ENCODE peak calls at places on chromosomes 7 and 10, in six cellular contexts. One of them, this sample, is unnamed.

GRCh38 chr10:113073549-113074189 is 123.6 kb downstream of the TCF7L2 start:
- DNase-seq in AG09309: peak; percentile 87
- DNase-seq in lower leg skin: peak; percentile 79
- DNase-seq in mucosa of descending colon: peak; percentile 86
- DNase-seq in mammary epithelial cell: no peak
- DNase-seq in astrocyte of the spinal cord: peak; percentile 98
- DNase-seq in this sample: peak; percentile 94

GRCh38 chr7:11749629-11750028 is 82.4 kb downstream of the THSD7A start:
- DNase-seq in lower leg skin: no peak
- DNase-seq in mucosa of descending colon: no peak
- DNase-seq in mammary epithelial cell: no peak
- DNase-seq in AG09309: no peak
- DNase-seq in astrocyte of the spinal cord: no peak
- DNase-seq in this sample: no peak

GRCh38 chr7:139714163-139714901 is 63.5 kb downstream of the HIPK2 start:
- DNase-seq in AG09309: no peak
- DNase-seq in mucosa of descending colon: no peak
- DNase-seq in mammary epithelial cell: no peak
- DNase-seq in astrocyte of the spinal cord: no peak
- DNase-seq in lower leg skin: no peak
- DNase-seq in this sample: peak; percentile 72

GRCh38 chr7:98365863-98366561 is 34.9 kb downstream of the BAIAP2L1 start:
- DNase-seq in lower leg skin: no peak
- DNase-seq in astrocyte of the spinal cord: no peak
- DNase-seq in mammary epithelial cell: no peak
- DNase-seq in AG09309: no peak
- DNase-seq in mucosa of descending colon: peak; percentile 59
- DNase-seq in this sample: no peak

GRCh38 chr7:105876964-105877601 is 684 bp upstream of the ATXN7L1 start:
- DNase-seq in AG09309: no peak
- DNase-seq in lower leg skin: peak; percentile 17
- DNase-seq in mucosa of descending colon: peak; percentile 82
- DNase-seq in mammary epithelial cell: peak; percentile 29
- DNase-seq in astrocyte of the spinal cord: peak; percentile 20
- DNase-seq in this sample: peak; percentile 79

GRCh38 chr7:75056476-75056875 is 17.1 kb downstream of the RCC1L start:
- DNase-seq in mucosa of descending colon: no peak
- DNase-seq in astrocyte of the spinal cord: peak; percentile 67
- DNase-seq in mammary epithelial cell: peak; percentile 26
- DNase-seq in AG09309: peak; percentile 52
- DNase-seq in lower leg skin: no peak
- DNase-seq in this sample: no peak

GRCh38 chr10:77070892-77071595 is 566.6 kb downstream of the KCNMA1 start:
- DNase-seq in AG09309: no peak
- DNase-seq in lower leg skin: peak; percentile 51
- DNase-seq in mucosa of descending colon: no peak
- DNase-seq in mammary epithelial cell: no peak
- DNase-seq in astrocyte of the spinal cord: no peak
- DNase-seq in this sample: no peak

GRCh38 chr7:83677180-83677866 is 28.4 kb upstream of the SEMA3E start:
- DNase-seq in mammary epithelial cell: peak; percentile 95
- DNase-seq in AG09309: peak; percentile 25
- DNase-seq in astrocyte of the spinal cord: peak; percentile 97
- DNase-seq in mucosa of descending colon: no peak
- DNase-seq in lower leg skin: peak; percentile 27
- DNase-seq in this sample: no peak

GRCh38 chr10:131943021-131943814 is 38.5 kb downstream of the BNIP3 start:
- DNase-seq in lower leg skin: no peak
- DNase-seq in astrocyte of the spinal cord: no peak
- DNase-seq in mucosa of descending colon: no peak
- DNase-seq in AG09309: no peak
- DNase-seq in mammary epithelial cell: no peak
- DNase-seq in this sample: no peak

GRCh38 chr10:75887981-75888380 is 456.6 kb downstream of the LRMDA start:
- DNase-seq in mucosa of descending colon: no peak
- DNase-seq in mammary epithelial cell: no peak
- DNase-seq in AG09309: no peak
- DNase-seq in astrocyte of the spinal cord: no peak
- DNase-seq in lower leg skin: no peak
- DNase-seq in this sample: no peak

GRCh38 chr10:74973993-74974392 is 137.5 kb upstream of the SAMD8 start:
- DNase-seq in astrocyte of the spinal cord: no peak
- DNase-seq in mammary epithelial cell: no peak
- DNase-seq in AG09309: no peak
- DNase-seq in lower leg skin: no peak
- DNase-seq in mucosa of descending colon: no peak
- DNase-seq in this sample: no peak

GRCh38 chr10:74293686-74294365 is 142.8 kb downstream of the ADK start:
- DNase-seq in mammary epithelial cell: peak; percentile 70
- DNase-seq in lower leg skin: peak; percentile 33
- DNase-seq in AG09309: peak; percentile 44
- DNase-seq in mucosa of descending colon: no peak
- DNase-seq in astrocyte of the spinal cord: peak; percentile 74
- DNase-seq in this sample: no peak

GRCh38 chr7:7221602-7222038 is 39.3 kb downstream of the C1GALT1 start:
- DNase-seq in lower leg skin: no peak
- DNase-seq in astrocyte of the spinal cord: peak; percentile 52
- DNase-seq in mammary epithelial cell: peak; percentile 92
- DNase-seq in AG09309: peak; percentile 49
- DNase-seq in mucosa of descending colon: no peak
- DNase-seq in this sample: no peak

GRCh38 chr10:63866075-63866746 is 345.0 kb downstream of the REEP3 start:
- DNase-seq in AG09309: no peak
- DNase-seq in mammary epithelial cell: peak; percentile 25
- DNase-seq in astrocyte of the spinal cord: peak; percentile 52
- DNase-seq in mucosa of descending colon: peak; percentile 33
- DNase-seq in lower leg skin: peak; percentile 23
- DNase-seq in this sample: no peak

GRCh38 chr10:49382826-49383225 is 13.1 kb downstream of the DRGX start:
- DNase-seq in mucosa of descending colon: no peak
- DNase-seq in mammary epithelial cell: no peak
- DNase-seq in AG09309: no peak
- DNase-seq in lower leg skin: no peak
- DNase-seq in astrocyte of the spinal cord: no peak
- DNase-seq in this sample: peak; percentile 61

GRCh38 chr7:57370066-57370738 is 79.8 kb upstream of the ZNF716 start:
- DNase-seq in mammary epithelial cell: no peak
- DNase-seq in AG09309: no peak
- DNase-seq in mucosa of descending colon: no peak
- DNase-seq in lower leg skin: no peak
- DNase-seq in astrocyte of the spinal cord: no peak
- DNase-seq in this sample: no peak

GRCh38 chr10:91672021-91672608 is 39.2 kb upstream of the PPP1R3C start:
- DNase-seq in astrocyte of the spinal cord: peak; percentile 25
- DNase-seq in lower leg skin: no peak
- DNase-seq in AG09309: no peak
- DNase-seq in mucosa of descending colon: no peak
- DNase-seq in mammary epithelial cell: peak; percentile 54
- DNase-seq in this sample: no peak

GRCh38 chr7:47827321-47827720 is 120.9 kb downstream of the PKD1L1 start:
- DNase-seq in astrocyte of the spinal cord: no peak
- DNase-seq in mucosa of descending colon: no peak
- DNase-seq in AG09309: no peak
- DNase-seq in lower leg skin: no peak
- DNase-seq in mammary epithelial cell: peak; percentile 23
- DNase-seq in this sample: no peak

GRCh38 chr10:102312683-102313082 is 67.4 kb downstream of the GBF1 start:
- DNase-seq in astrocyte of the spinal cord: peak; percentile 45
- DNase-seq in mucosa of descending colon: no peak
- DNase-seq in lower leg skin: no peak
- DNase-seq in AG09309: no peak
- DNase-seq in mammary epithelial cell: peak; percentile 80
- DNase-seq in this sample: no peak

GRCh38 chr7:151769189-151769821 is 107.6 kb downstream of the PRKAG2 start:
- DNase-seq in astrocyte of the spinal cord: no peak
- DNase-seq in lower leg skin: no peak
- DNase-seq in mammary epithelial cell: no peak
- DNase-seq in mucosa of descending colon: no peak
- DNase-seq in AG09309: no peak
- DNase-seq in this sample: no peak

GRCh38 chr7:158353606-158354570 is 233.7 kb downstream of the PTPRN2 start:
- DNase-seq in mucosa of descending colon: no peak
- DNase-seq in mammary epithelial cell: no peak
- DNase-seq in lower leg skin: no peak
- DNase-seq in AG09309: no peak
- DNase-seq in astrocyte of the spinal cord: no peak
- DNase-seq in this sample: peak; percentile 38

GRCh38 chr10:89134963-89135362 is 72.2 kb downstream of the CH25H start:
- DNase-seq in mammary epithelial cell: no peak
- DNase-seq in AG09309: no peak
- DNase-seq in mucosa of descending colon: no peak
- DNase-seq in lower leg skin: no peak
- DNase-seq in astrocyte of the spinal cord: no peak
- DNase-seq in this sample: no peak

GRCh38 chr7:47757946-47758371 is 176.0 kb upstream of the TNS3 start:
- DNase-seq in lower leg skin: peak; percentile 88
- DNase-seq in mucosa of descending colon: no peak
- DNase-seq in astrocyte of the spinal cord: peak; percentile 88
- DNase-seq in AG09309: peak; percentile 73
- DNase-seq in mammary epithelial cell: peak; percentile 67
- DNase-seq in this sample: peak; percentile 95

GRCh38 chr7:66518151-66518691 is 110.5 kb upstream of the KCTD7 start:
- DNase-seq in mucosa of descending colon: no peak
- DNase-seq in lower leg skin: no peak
- DNase-seq in astrocyte of the spinal cord: no peak
- DNase-seq in AG09309: no peak
- DNase-seq in mammary epithelial cell: no peak
- DNase-seq in this sample: no peak

GRCh38 chr7:149817836-149818535 is 20.2 kb upstream of the ZNF862 start:
- DNase-seq in astrocyte of the spinal cord: no peak
- DNase-seq in mucosa of descending colon: no peak
- DNase-seq in mammary epithelial cell: no peak
- DNase-seq in AG09309: no peak
- DNase-seq in lower leg skin: no peak
- DNase-seq in this sample: no peak

GRCh38 chr10:79127151-79127961 is 58.6 kb downstream of the ZMIZ1 start:
- DNase-seq in AG09309: peak; percentile 54
- DNase-seq in astrocyte of the spinal cord: peak; percentile 84
- DNase-seq in lower leg skin: peak; percentile 62
- DNase-seq in mucosa of descending colon: peak; percentile 61
- DNase-seq in mammary epithelial cell: peak; percentile 35
- DNase-seq in this sample: no peak

GRCh38 chr10:27744478-27745379 is 890 bp downstream of the MKX start:
- DNase-seq in astrocyte of the spinal cord: peak; percentile 33
- DNase-seq in mammary epithelial cell: peak; percentile 13
- DNase-seq in AG09309: no peak
- DNase-seq in mucosa of descending colon: peak; percentile 41
- DNase-seq in lower leg skin: no peak
- DNase-seq in this sample: peak; percentile 81
- H3K4me3 ChIP-seq in astrocyte of the spinal cord: no peak overlapping the region
- H3K4me3 ChIP-seq in mammary epithelial cell: peak overlapping the region; percentile 2
- H3K4me3 ChIP-seq in AG09309: peak overlapping the region; percentile 66
- H3K4me3 ChIP-seq in mucosa of descending colon: no peak overlapping the region
- H3K4me3 ChIP-seq in lower leg skin: peak overlapping the region; percentile 5
- H3K4me3 ChIP-seq in this sample: peak overlapping the region; percentile 89

GRCh38 chr10:93071674-93072224 is 1.9 kb upstream of the CYP26A1 start:
- DNase-seq in mammary epithelial cell: no peak
- DNase-seq in mucosa of descending colon: peak; percentile 39
- DNase-seq in lower leg skin: no peak
- DNase-seq in astrocyte of the spinal cord: no peak
- DNase-seq in AG09309: no peak
- DNase-seq in this sample: no peak
- H3K4me3 ChIP-seq in mammary epithelial cell: peak overlapping the region; percentile 9
- H3K4me3 ChIP-seq in mucosa of descending colon: no peak overlapping the region
- H3K4me3 ChIP-seq in lower leg skin: no peak overlapping the region
- H3K4me3 ChIP-seq in astrocyte of the spinal cord: peak overlapping the region; percentile 7
- H3K4me3 ChIP-seq in AG09309: no peak overlapping the region
- H3K4me3 ChIP-seq in this sample: peak overlapping the region; percentile 73

DNA sequence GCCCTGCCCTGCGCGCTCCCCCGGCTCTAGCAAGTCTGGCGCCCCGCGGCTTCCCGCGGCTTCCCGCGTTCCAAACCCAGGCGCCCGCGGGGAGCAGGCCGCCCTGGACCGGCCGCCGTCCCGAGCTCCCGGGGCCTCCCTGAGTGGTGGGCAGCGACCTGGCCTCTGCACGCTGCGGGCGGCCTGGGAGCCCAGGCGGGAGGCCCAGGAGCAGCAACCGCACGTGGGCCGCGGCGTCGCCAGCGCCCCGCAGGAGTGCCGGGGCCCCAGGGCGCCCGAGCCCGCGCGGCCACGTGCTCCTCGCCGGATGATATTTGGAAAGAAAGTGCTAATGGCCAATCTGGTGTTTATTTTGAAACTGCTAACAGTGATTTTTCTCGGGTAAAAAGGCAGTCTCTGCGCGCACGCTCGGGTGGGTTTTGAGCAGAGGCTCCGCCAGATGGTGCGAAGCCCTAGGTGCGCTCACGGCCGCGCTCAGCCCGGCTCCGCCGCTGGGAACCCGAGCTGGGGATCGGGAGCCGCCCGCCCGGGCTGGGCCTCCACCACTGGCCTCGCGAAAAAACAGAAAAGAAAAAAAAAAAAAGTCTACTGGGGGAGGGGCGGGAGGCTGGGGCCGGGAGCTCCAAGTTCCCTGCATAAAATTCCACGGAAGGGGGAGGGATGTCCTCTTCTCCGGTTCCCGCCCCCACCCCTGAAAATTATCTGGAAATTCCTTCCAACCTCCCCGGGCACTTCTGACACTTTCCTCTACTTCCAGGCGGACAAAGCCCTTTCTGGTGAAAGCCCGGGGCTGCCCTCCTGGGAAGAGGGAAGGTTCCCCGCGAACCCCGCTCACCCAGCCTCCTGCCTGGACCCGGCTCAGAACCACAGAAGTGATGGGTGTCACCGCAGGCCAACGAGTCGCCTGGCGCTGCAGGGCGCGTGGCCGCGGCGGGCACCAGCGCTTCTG is 4.3 kb downstream of the EBF3 start:
- DNase-seq in mammary epithelial cell: no peak
- DNase-seq in astrocyte of the spinal cord: no peak
- DNase-seq in lower leg skin: no peak
- DNase-seq in AG09309: no peak
- DNase-seq in mucosa of descending colon: no peak
- DNase-seq in this sample: peak; percentile 69
- H3K4me3 ChIP-seq in mammary epithelial cell: no peak overlapping the region
- H3K4me3 ChIP-seq in astrocyte of the spinal cord: no peak overlapping the region
- H3K4me3 ChIP-seq in lower leg skin: no peak overlapping the region
- H3K4me3 ChIP-seq in AG09309: no peak overlapping the region
- H3K4me3 ChIP-seq in mucosa of descending colon: no peak overlapping the region
- H3K4me3 ChIP-seq in this sample: peak overlapping the region; percentile 70

DNA sequence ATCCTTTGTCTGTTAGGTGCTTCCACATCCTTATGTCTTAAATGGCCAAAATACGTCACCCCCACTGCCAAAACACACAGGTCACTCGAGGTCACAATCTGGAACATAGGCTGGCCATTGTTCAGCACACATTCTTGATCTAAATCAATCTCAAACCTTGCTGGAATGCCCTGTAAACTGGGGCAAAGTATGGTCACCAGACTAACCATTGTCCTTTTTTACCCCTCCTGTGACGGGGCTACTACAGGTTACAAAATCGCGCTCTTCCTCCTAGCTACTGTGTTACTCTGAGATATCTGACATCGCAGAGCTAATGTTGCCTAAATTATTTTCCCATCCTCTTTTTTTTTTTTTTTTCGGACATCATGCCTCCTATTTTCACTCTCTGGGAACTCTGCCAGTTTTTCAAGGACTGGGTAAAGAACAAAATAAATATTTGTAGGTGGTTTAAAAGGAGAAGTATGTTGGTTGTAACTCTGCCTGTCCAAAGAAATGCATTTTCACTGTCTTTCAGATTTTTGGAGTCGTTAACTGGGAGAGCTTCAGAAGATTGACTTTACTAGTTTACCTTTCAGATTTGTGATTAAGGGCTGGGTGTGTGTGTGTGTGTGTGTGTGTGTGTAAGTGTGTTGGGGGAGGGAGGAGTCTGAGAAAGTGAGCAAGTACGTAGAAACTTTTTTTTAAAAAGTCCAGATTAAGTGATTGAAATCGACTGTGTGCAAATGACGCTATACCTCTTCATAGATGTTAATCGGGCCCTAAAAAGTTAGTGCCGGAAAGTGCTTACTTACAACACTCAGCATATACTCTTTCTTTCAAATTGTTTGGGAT is 942 bp upstream of the KIAA1217 start:
- DNase-seq in AG09309: no peak
- DNase-seq in mucosa of descending colon: no peak
- DNase-seq in mammary epithelial cell: no peak
- DNase-seq in astrocyte of the spinal cord: peak; percentile 42
- DNase-seq in lower leg skin: no peak
- DNase-seq in this sample: no peak
- H3K4me3 ChIP-seq in AG09309: no peak overlapping the region
- H3K4me3 ChIP-seq in mucosa of descending colon: no peak overlapping the region
- H3K4me3 ChIP-seq in mammary epithelial cell: peak overlapping the region; percentile 53
- H3K4me3 ChIP-seq in astrocyte of the spinal cord: no peak overlapping the region
- H3K4me3 ChIP-seq in lower leg skin: no peak overlapping the region
- H3K4me3 ChIP-seq in this sample: peak overlapping the region; percentile 74

This sample was measured in coronary artery.